ENCODE peak calls at places on chromosomes 12 and 14, in seven cellular contexts. One of them, this sample, is unnamed.

GRCh38 chr12:53219956-53220856 is 11.8 kb downstream of the RARG start:
- DNase-seq in uterus: no peak
- DNase-seq in foreskin keratinocyte: peak
- DNase-seq in mesendoderm: peak
- DNase-seq in small intestine: peak
- DNase-seq in CD4-positive, alpha-beta memory T cell: peak
- DNase-seq in A549: peak
- DNase-seq in this sample: peak

GRCh38 chr14:68214431-68214830 is 394.9 kb downstream of the RAD51B start:
- DNase-seq in uterus: no peak
- DNase-seq in foreskin keratinocyte: no peak
- DNase-seq in mesendoderm: no peak
- DNase-seq in small intestine: no peak
- DNase-seq in CD4-positive, alpha-beta memory T cell: no peak
- DNase-seq in A549: no peak
- DNase-seq in this sample: no peak

GRCh38 chr14:76904100-76904739 is 78.0 kb downstream of the LRRC74A start:
- DNase-seq in uterus: peak
- DNase-seq in foreskin keratinocyte: no peak
- DNase-seq in mesendoderm: no peak
- DNase-seq in small intestine: no peak
- DNase-seq in CD4-positive, alpha-beta memory T cell: no peak
- DNase-seq in A549: peak
- DNase-seq in this sample: no peak

GRCh38 chr12:39006286-39006685 is 100.9 kb upstream of the CPNE8 start:
- DNase-seq in uterus: no peak
- DNase-seq in foreskin keratinocyte: no peak
- DNase-seq in mesendoderm: no peak
- DNase-seq in small intestine: no peak
- DNase-seq in CD4-positive, alpha-beta memory T cell: no peak
- DNase-seq in A549: no peak
- DNase-seq in this sample: no peak

GRCh38 chr14:35287481-35288013 is 4.6 kb upstream of the PSMA6 start:
- DNase-seq in uterus: no peak
- DNase-seq in foreskin keratinocyte: no peak
- DNase-seq in mesendoderm: no peak
- DNase-seq in small intestine: peak
- DNase-seq in CD4-positive, alpha-beta memory T cell: no peak
- DNase-seq in A549: no peak
- DNase-seq in this sample: no peak

GRCh38 chr12:26630546-26631027 is 202.4 kb downstream of the ITPR2 start:
- DNase-seq in uterus: peak
- DNase-seq in foreskin keratinocyte: no peak
- DNase-seq in mesendoderm: no peak
- DNase-seq in small intestine: peak
- DNase-seq in CD4-positive, alpha-beta memory T cell: no peak
- DNase-seq in A549: peak
- DNase-seq in this sample: no peak

GRCh38 chr12:123757555-123757954 is 4.5 kb upstream of the DNAH10 start:
- DNase-seq in uterus: peak
- DNase-seq in foreskin keratinocyte: no peak
- DNase-seq in mesendoderm: no peak
- DNase-seq in small intestine: no peak
- DNase-seq in CD4-positive, alpha-beta memory T cell: no peak
- DNase-seq in A549: no peak
- DNase-seq in this sample: no peak

GRCh38 chr12:69623970-69624369 is 13.3 kb upstream of the LRRC10 start:
- DNase-seq in uterus: no peak
- DNase-seq in foreskin keratinocyte: peak
- DNase-seq in mesendoderm: no peak
- DNase-seq in small intestine: peak
- DNase-seq in CD4-positive, alpha-beta memory T cell: no peak
- DNase-seq in A549: no peak
- DNase-seq in this sample: no peak

GRCh38 chr14:34222867-34223266 is 239.2 kb downstream of the SPTSSA start:
- DNase-seq in uterus: no peak
- DNase-seq in foreskin keratinocyte: no peak
- DNase-seq in mesendoderm: no peak
- DNase-seq in small intestine: peak
- DNase-seq in CD4-positive, alpha-beta memory T cell: no peak
- DNase-seq in A549: no peak
- DNase-seq in this sample: no peak

GRCh38 chr14:101239065-101239464 is 322.2 kb upstream of the DIO3 start:
- DNase-seq in uterus: no peak
- DNase-seq in foreskin keratinocyte: no peak
- DNase-seq in mesendoderm: no peak
- DNase-seq in small intestine: no peak
- DNase-seq in CD4-positive, alpha-beta memory T cell: no peak
- DNase-seq in A549: no peak
- DNase-seq in this sample: no peak

GRCh38 chr12:88703790-88704189 is 123.5 kb upstream of the KITLG start:
- DNase-seq in uterus: no peak
- DNase-seq in foreskin keratinocyte: peak
- DNase-seq in mesendoderm: no peak
- DNase-seq in small intestine: no peak
- DNase-seq in CD4-positive, alpha-beta memory T cell: no peak
- DNase-seq in A549: no peak
- DNase-seq in this sample: no peak

GRCh38 chr12:78802593-78802992 is 62.0 kb upstream of the SYT1 start:
- DNase-seq in uterus: no peak
- DNase-seq in foreskin keratinocyte: peak
- DNase-seq in mesendoderm: peak
- DNase-seq in small intestine: no peak
- DNase-seq in CD4-positive, alpha-beta memory T cell: no peak
- DNase-seq in A549: peak
- DNase-seq in this sample: no peak

GRCh38 chr12:15712823-15713663 is 76.1 kb downstream of the EPS8 start:
- DNase-seq in uterus: no peak
- DNase-seq in foreskin keratinocyte: no peak
- DNase-seq in mesendoderm: no peak
- DNase-seq in small intestine: peak
- DNase-seq in CD4-positive, alpha-beta memory T cell: no peak
- DNase-seq in A549: peak
- DNase-seq in this sample: no peak

GRCh38 chr12:63306476-63306875 is 155.5 kb upstream of the AVPR1A start:
- DNase-seq in uterus: no peak
- DNase-seq in foreskin keratinocyte: no peak
- DNase-seq in mesendoderm: no peak
- DNase-seq in small intestine: no peak
- DNase-seq in CD4-positive, alpha-beta memory T cell: no peak
- DNase-seq in A549: no peak
- DNase-seq in this sample: no peak

GRCh38 chr12:12046401-12046800 is 24.3 kb upstream of the BCL2L14 start:
- DNase-seq in uterus: no peak
- DNase-seq in foreskin keratinocyte: peak
- DNase-seq in mesendoderm: no peak
- DNase-seq in small intestine: no peak
- DNase-seq in CD4-positive, alpha-beta memory T cell: no peak
- DNase-seq in A549: no peak
- DNase-seq in this sample: no peak

GRCh38 chr14:104063998-104064397 is 21.5 kb upstream of the ASPG start:
- DNase-seq in uterus: no peak
- DNase-seq in foreskin keratinocyte: no peak
- DNase-seq in mesendoderm: no peak
- DNase-seq in small intestine: no peak
- DNase-seq in CD4-positive, alpha-beta memory T cell: no peak
- DNase-seq in A549: no peak
- DNase-seq in this sample: no peak

GRCh38 chr12:54740882-54741281 is 92.7 kb upstream of the DCD start:
- DNase-seq in uterus: no peak
- DNase-seq in foreskin keratinocyte: no peak
- DNase-seq in mesendoderm: no peak
- DNase-seq in small intestine: peak
- DNase-seq in CD4-positive, alpha-beta memory T cell: peak
- DNase-seq in A549: no peak
- DNase-seq in this sample: peak
- H3K27ac ChIP-seq in uterus: no peak
- H3K27ac ChIP-seq in foreskin keratinocyte: no peak
- H3K27ac ChIP-seq in mesendoderm: no peak
- H3K27ac ChIP-seq in small intestine: no peak
- H3K27ac ChIP-seq in CD4-positive, alpha-beta memory T cell: no peak
- H3K27ac ChIP-seq in A549: no peak
- H3K27ac ChIP-seq in this sample: no peak

DNA sequence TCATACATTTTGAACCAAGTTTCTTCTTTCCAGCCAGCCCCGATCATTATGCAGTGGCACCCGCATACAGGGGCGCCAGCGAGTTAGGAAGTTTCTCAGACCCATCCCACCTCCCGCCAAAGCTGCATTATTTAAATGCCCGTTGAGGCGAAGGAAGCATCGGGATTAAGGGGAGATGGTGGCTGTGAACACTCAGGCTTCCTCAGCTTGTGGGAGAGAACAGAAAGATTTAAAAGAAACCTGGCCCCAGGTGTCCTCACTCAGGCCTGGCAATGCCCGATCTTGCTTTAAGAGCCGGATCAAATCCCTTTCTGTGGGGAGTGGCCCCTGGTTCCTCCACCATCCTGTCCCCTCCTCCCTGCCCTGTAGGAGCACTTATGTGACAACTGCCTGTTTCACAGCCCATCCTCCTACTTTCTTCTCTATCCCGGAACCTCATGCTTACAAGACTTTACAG is 1108.7 kb downstream of the BCL11B start:
- DNase-seq in uterus: no peak
- DNase-seq in foreskin keratinocyte: no peak
- DNase-seq in mesendoderm: peak
- DNase-seq in small intestine: no peak
- DNase-seq in CD4-positive, alpha-beta memory T cell: no peak
- DNase-seq in A549: no peak
- DNase-seq in this sample: no peak
- H3K27ac ChIP-seq in uterus: no peak
- H3K27ac ChIP-seq in foreskin keratinocyte: no peak
- H3K27ac ChIP-seq in mesendoderm: no peak
- H3K27ac ChIP-seq in small intestine: no peak
- H3K27ac ChIP-seq in CD4-positive, alpha-beta memory T cell: no peak
- H3K27ac ChIP-seq in A549: no peak
- H3K27ac ChIP-seq in this sample: peak

DNA sequence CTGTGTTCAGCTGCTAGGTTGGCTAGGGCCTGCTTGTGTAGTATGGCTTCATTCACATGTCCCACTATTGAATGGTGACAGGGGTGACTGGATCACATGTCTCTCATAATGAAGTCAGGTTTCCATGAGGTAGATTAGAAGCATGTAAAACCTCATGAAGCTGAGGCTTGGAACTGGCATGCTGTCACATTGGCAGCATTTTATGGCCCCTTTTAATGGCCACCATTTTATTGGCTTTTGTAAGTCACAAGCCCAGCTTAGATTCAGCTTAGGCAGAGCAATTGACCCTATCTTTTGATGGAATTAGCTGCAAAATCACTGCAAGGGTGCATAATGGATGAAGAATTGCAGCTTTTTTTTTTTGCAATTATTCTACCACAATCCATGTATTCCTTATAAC is 583.5 kb downstream of the MED13L start:
- DNase-seq in uterus: no peak
- DNase-seq in foreskin keratinocyte: no peak
- DNase-seq in mesendoderm: no peak
- DNase-seq in small intestine: no peak
- DNase-seq in CD4-positive, alpha-beta memory T cell: no peak
- DNase-seq in A549: no peak
- DNase-seq in this sample: no peak
- H3K27ac ChIP-seq in uterus: no peak
- H3K27ac ChIP-seq in foreskin keratinocyte: no peak
- H3K27ac ChIP-seq in mesendoderm: no peak
- H3K27ac ChIP-seq in small intestine: no peak
- H3K27ac ChIP-seq in CD4-positive, alpha-beta memory T cell: no peak
- H3K27ac ChIP-seq in A549: no peak
- H3K27ac ChIP-seq in this sample: no peak

DNA sequence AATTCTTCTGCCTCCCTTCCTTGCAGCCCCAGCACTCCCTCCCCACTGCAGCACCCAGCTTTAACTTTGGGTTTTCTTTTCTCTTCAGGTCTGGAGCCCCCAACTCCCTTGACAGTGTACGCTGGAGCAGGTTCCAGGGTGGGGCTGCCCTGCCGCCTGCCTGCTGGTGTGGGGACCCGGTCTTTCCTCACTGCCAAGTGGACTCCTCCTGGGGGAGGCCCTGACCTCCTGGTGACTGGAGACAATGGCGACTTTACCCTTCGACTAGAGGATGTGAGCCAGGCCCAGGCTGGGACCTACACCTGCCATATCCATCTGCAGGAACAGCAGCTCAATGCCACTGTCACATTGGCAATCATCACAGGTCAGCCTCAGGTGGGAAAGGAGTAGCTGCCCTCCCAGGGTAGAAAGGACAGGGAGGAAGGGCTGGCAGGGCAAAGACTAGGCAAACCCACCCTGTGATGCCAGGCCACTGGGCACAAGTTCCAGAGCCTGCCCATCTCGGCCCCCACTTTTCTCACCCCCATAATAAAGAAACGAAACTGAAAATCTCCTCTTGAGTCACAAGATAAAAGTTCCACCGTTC is 3.0 kb downstream of the LAG3 start:
- DNase-seq in uterus: no peak
- DNase-seq in foreskin keratinocyte: no peak
- DNase-seq in mesendoderm: no peak
- DNase-seq in small intestine: no peak
- DNase-seq in CD4-positive, alpha-beta memory T cell: no peak
- DNase-seq in A549: no peak
- DNase-seq in this sample: no peak
- H3K27ac ChIP-seq in uterus: no peak
- H3K27ac ChIP-seq in foreskin keratinocyte: no peak
- H3K27ac ChIP-seq in mesendoderm: no peak
- H3K27ac ChIP-seq in small intestine: peak
- H3K27ac ChIP-seq in CD4-positive, alpha-beta memory T cell: peak
- H3K27ac ChIP-seq in A549: no peak
- H3K27ac ChIP-seq in this sample: no peak

GRCh38 chr12:64618953-64619590 is 8.8 kb downstream of the RASSF3 start:
- DNase-seq in uterus: no peak
- DNase-seq in foreskin keratinocyte: no peak
- DNase-seq in mesendoderm: no peak
- DNase-seq in small intestine: no peak
- DNase-seq in CD4-positive, alpha-beta memory T cell: no peak
- DNase-seq in A549: no peak
- DNase-seq in this sample: no peak
- H3K27ac ChIP-seq in uterus: peak
- H3K27ac ChIP-seq in foreskin keratinocyte: no peak
- H3K27ac ChIP-seq in mesendoderm: no peak
- H3K27ac ChIP-seq in small intestine: no peak
- H3K27ac ChIP-seq in CD4-positive, alpha-beta memory T cell: no peak
- H3K27ac ChIP-seq in A549: no peak
- H3K27ac ChIP-seq in this sample: peak

This sample was measured in naive thymus-derived CD4-positive, alpha-beta T cell.